ENCODE peak calls at places on chromosomes 2 and 18, in eight cellular contexts. S is fibroblast of lung, F is spleen, O is right lobe of liver, R is psoas muscle, I is MM.1S, K is BE2C, Q is Peyer's patch. B is an unnamed sample.

GRCh38 chr2:210007895-210008294 is 5.5 kb downstream of the RPE start:
- DNase-seq in K (no peak), I (no peak), F (no peak), O (no peak), S (no peak), R (no peak), Q (no peak), B (no peak)

GRCh38 chr2:129480790-129481189 is 498.7 kb upstream of the RAB6C start:
- DNase-seq in I (no peak), S (no peak), K (no peak), R (no peak), F (no peak), O (no peak), Q (no peak), B (no peak)

GRCh38 chr2:16014802-16015201 is 74.5 kb downstream of the MYCN start:
- DNase-seq in I (no peak), O (no peak), K (no peak), R (no peak), F (no peak), Q (no peak), S (no peak), B (no peak)

GRCh38 chr2:20451346-20451745 is 4.5 kb downstream of the RHOB start:
- DNase-seq in I (no peak), S (no peak), R (no peak), K (no peak), F (no peak), Q (no peak), O (no peak), B (no peak)

GRCh38 chr2:54757496-54757895 is 34.0 kb downstream of the EML6 start:
- DNase-seq in I (peak; percentile 29), F (no peak), O (no peak), K (peak; percentile 83), Q (no peak), S (no peak), R (no peak), B (no peak)

GRCh38 chr2:30255026-30255425 is 23.7 kb downstream of the LBH start:
- DNase-seq in I (no peak), O (no peak), S (no peak), Q (no peak), F (peak; percentile 64), K (no peak), R (no peak), B (no peak)

GRCh38 chr18:33916200-33916599 is 308.5 kb downstream of the NOL4 start:
- DNase-seq in S (no peak), I (no peak), R (no peak), K (peak; percentile 29), F (no peak), Q (no peak), O (no peak), B (no peak)

GRCh38 chr2:187711122-187711521 is 156.9 kb upstream of the TFPI start:
- DNase-seq in R (no peak), S (no peak), O (no peak), Q (no peak), F (no peak), K (no peak), I (no peak), B (no peak)

GRCh38 chr2:214315324-214315723 is 95.5 kb upstream of the VWC2L start:
- DNase-seq in K (no peak), F (no peak), O (no peak), Q (no peak), I (no peak), S (no peak), R (no peak), B (no peak)

GRCh38 chr18:13580351-13580750 is 146.0 kb downstream of the FAM210A start:
- DNase-seq in F (no peak), S (no peak), R (no peak), O (no peak), Q (no peak), I (no peak), K (no peak), B (no peak)
- TF ChIP-seq CTCF in F (no peak), S (no peak), R (no peak), O (no peak), Q (no peak), I (no peak), K (no peak), B (no peak)

DNA sequence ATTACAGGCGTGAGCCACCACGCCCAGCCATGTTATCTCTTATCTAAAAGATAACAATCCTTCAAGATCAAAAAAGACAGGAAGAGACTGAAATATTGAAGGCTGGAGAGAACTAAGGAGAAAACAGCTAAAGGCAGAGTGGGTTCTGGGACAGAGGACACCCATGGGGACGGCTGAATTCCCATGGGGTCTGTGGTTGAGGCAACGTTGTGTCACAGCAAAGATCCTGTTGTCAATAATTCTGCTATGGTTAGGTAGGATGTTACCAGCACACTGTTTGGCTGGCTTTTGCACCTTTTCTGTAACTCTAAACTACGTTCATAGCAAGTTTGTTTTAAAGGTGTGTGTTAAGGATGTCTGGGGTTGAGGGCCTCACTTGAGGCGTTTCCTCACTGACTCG is 137.7 kb upstream of the APCDD1 start:
- DNase-seq in O (no peak), Q (no peak), S (no peak), K (no peak), I (no peak), F (no peak), R (no peak), B (no peak)
- H3K4me1 ChIP-seq in O (no peaks in the 10 kb centered on the region), Q (no peaks in the 10 kb centered on the region), S (no peaks in the 10 kb centered on the region), K (no peaks in the 10 kb centered on the region), I (peaks cover 4% of the 10 kb centered on the region), F (peaks cover 12% of the 10 kb centered on the region), R (no peaks in the 10 kb centered on the region), B (no peaks in the 10 kb centered on the region)

GRCh38 chr2:127530245-127531132 is 4.2 kb upstream of the IWS1 start:
- DNase-seq in F (no peak), S (no peak), R (no peak), O (no peak), K (no peak), I (no peak), Q (no peak), B (no peak)
- TF ChIP-seq CTCF in F (no peak), S (no peak), R (no peak), O (no peak), K (no peak), I (no peak), Q (no peak), B (no peak)

DNA sequence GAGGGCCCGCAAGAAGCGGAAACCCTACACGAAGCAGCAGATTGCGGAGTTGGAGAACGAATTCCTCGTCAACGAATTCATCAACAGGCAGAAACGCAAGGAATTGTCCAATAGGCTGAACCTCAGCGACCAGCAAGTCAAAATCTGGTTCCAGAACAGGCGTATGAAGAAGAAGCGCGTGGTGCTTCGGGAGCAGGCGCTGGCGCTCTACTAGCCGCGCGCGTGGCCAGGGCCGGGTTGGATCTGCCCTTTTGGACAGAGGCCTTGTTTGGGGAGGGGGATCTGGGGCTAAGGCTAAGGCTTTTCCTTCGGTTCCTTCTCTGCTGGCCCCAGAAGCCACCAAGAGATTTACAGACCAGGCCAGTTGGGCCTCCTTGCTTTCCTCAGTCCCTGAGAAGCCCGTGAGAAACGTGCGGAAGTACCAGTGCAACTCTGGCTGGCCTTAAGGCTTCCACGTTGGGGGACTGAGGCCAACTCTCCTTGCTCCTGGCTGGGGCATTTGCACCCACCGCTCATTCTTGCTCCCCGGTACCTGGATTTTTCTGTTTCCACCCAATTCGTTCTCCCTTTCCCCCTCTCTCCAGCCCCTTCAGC is 1.0 kb downstream of the HOXD12 start:
- DNase-seq in F (no peak), I (no peak), Q (no peak), S (no peak), O (no peak), K (no peak), R (no peak), B (no peak)
- H3K4me1 ChIP-seq in F (peaks cover 61% of the 10 kb centered on the region), I (peaks cover 3% of the 10 kb centered on the region), Q (peaks cover 31% of the 10 kb centered on the region), S (no peaks in the 10 kb centered on the region), O (peaks cover 12% of the 10 kb centered on the region), K (no peaks in the 10 kb centered on the region), R (peaks cover 27% of the 10 kb centered on the region), B (peaks cover 45% of the 10 kb centered on the region)

DNA sequence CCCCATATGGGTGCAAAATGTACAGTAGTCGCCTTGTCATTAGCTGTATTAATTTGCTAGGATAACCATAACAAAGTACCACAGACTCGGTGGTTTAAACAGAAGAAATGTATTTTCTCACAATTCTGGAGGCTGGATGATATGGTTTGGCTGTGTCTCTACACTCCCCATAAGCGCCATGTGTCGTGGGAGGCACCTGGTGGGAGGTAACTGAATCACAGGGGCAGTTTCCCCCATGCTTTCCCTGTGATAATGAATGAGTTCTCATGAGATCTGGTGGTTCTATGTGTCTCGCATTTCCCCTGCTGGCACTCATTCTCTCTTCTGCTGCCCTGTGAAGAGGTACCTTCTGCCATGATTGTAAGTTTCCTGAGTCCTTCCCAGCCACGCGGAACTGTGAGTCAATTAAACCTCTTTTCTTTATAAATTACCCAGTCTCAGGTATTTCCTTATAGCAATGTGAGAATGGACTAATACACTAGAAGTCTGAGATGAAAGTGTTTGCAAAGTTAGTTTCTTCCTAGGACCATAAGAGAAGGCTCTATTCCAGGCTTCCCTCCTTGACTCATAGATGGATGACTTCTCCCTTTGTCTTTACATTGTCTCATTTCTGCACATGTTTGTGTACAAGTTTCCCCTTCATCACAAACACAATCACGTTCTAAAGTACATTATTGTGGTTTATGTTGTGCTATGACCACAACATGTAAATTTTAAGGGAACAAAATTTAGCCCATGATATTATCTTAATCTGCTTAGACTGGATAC is 1442.6 kb downstream of the SUCLG1 start:
- DNase-seq in K (no peak), O (no peak), R (no peak), Q (no peak), F (no peak), I (no peak), S (no peak), B (no peak)
- TF ChIP-seq CTCF in K (no peak), O (no peak), R (no peak), Q (no peak), F (no peak), I (no peak), S (no peak), B (no peak)

GRCh38 chr2:130791617-130791939 is 36.2 kb downstream of the AMER3 start:
- DNase-seq in Q (no peak), F (peak; percentile 64), I (peak; percentile 53), O (no peak), K (no peak), S (no peak), R (no peak), B (no peak)

GRCh38 chr2:130790808-130791616 is 35.7 kb downstream of the AMER3 start:
- DNase-seq in O (no peak), K (no peak), I (no peak), R (no peak), S (no peak), F (peak; percentile 52), Q (no peak), B (no peak)

GRCh38 chr2:130785466-130786055 is 30.2 kb downstream of the AMER3 start:
- DNase-seq in R (no peak), Q (no peak), I (no peak), F (peak; percentile 42), O (no peak), K (no peak), S (no peak), B (no peak)

GRCh38 chr2:130787841-130788240 is 32.5 kb downstream of the AMER3 start:
- DNase-seq in I (no peak), K (no peak), Q (no peak), S (no peak), F (peak; percentile 53), R (no peak), O (no peak), B (no peak)

DNA sequence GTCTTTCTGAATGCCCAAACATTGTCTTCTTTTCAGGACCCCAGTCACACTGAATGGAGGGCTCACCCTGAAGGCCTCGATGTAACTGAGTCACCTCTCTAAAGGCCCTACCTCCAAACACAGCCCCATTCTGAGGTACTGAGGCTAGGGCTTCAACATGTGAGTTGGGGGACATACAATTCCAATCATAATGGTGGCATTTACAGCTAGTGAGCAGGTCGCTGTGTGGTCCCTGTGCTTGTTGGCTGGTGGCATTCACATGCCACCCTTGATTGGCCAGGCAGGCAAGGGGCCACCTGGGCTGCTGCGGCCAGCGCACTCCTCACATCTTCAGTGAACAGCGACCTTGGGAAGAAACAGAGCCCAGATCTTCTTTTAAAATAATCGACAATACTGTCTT is 30.7 kb downstream of the AMER3 start:
- DNase-seq in R (no peak), O (no peak), F (peak; percentile 50), I (no peak), S (no peak), K (no peak), Q (no peak), B (no peak)
- H3K4me1 ChIP-seq in R (no peaks in the 10 kb centered on the region), O (no peaks in the 10 kb centered on the region), F (no peaks in the 10 kb centered on the region), I (no peaks in the 10 kb centered on the region), S (no peaks in the 10 kb centered on the region), K (no peaks in the 10 kb centered on the region), Q (no peaks in the 10 kb centered on the region), B (no peaks in the 10 kb centered on the region)

B was measured in heart right ventricle.